ENCODE peak calls at places on chromosomes 13 and 19, in seven cellular contexts. O, H, B, J, Z, Y and I are unnamed samples.

GRCh38 chr19:33391631-33392249 is 18.2 kb downstream of the CEBPG start:
- DNase-seq in Z (peak; percentile 44), J (no peak), Y (peak; percentile 41), O (no peak), B (no peak), H (no peak), I (no peak)

GRCh38 chr13:25085125-25085742 is 10.7 kb upstream of the PABPC3 start:
- DNase-seq in B (no peak), O (peak; percentile 8), J (no peak), Z (no peak), Y (no peak), H (no peak), I (peak; percentile 43)

GRCh38 chr13:77891486-77891885 is 27.1 kb downstream of the EDNRB start:
- DNase-seq in Y (no peak), H (no peak), O (no peak), Z (no peak), J (no peak), B (no peak), I (no peak)

GRCh38 chr13:84479656-84480055 is 597.4 kb upstream of the SLITRK1 start:
- DNase-seq in Z (no peak), O (no peak), Y (no peak), B (no peak), J (no peak), H (no peak), I (peak; percentile 91)

GRCh38 chr13:106393776-106394175 is 141.7 kb downstream of the EFNB2 start:
- DNase-seq in J (no peak), B (no peak), Y (no peak), O (no peak), H (no peak), Z (no peak), I (peak; percentile 99)

GRCh38 chr13:26584713-26585112 is 27.2 kb downstream of the WASF3 start:
- DNase-seq in B (no peak), Y (no peak), J (no peak), O (no peak), Z (no peak), H (no peak), I (no peak)

GRCh38 chr19:14003279-14004051 is 2.7 kb downstream of the RFX1 start:
- DNase-seq in H (no peak), J (no peak), O (no peak), Z (no peak), B (no peak), Y (no peak), I (peak; percentile 29)

GRCh38 chr13:36551445-36551844 is 119.2 kb downstream of the CCNA1 start:
- DNase-seq in Z (no peak), H (no peak), Y (no peak), B (no peak), J (no peak), O (no peak), I (no peak)

GRCh38 chr13:50012396-50013169 is 2.7 kb upstream of the KCNRG start:
- DNase-seq in O (no peak), Y (no peak), J (no peak), H (no peak), Z (no peak), B (no peak), I (no peak)

GRCh38 chr13:113073942-113074341 is 31.6 kb upstream of the F7 start:
- DNase-seq in J (no peak), Y (no peak), H (no peak), B (no peak), Z (no peak), O (no peak), I (no peak)

GRCh38 chr13:52345631-52346251 is 60.2 kb downstream of the THSD1 start:
- DNase-seq in Z (no peak), Y (no peak), O (no peak), H (no peak), J (no peak), B (no peak), I (no peak)

GRCh38 chr13:97318532-97318931 is 96.4 kb downstream of the MBNL2 start:
- DNase-seq in O (no peak), Z (no peak), J (no peak), H (no peak), Y (no peak), B (no peak), I (no peak)

GRCh38 chr13:90455861-90456260 is 891.6 kb upstream of the MIR17HG start:
- DNase-seq in Y (no peak), B (no peak), H (no peak), O (no peak), J (no peak), Z (no peak), I (no peak)

GRCh38 chr13:22801402-22802003 is 379.3 kb upstream of the SGCG start:
- DNase-seq in Y (no peak), B (no peak), Z (no peak), J (no peak), O (no peak), H (no peak), I (peak; percentile 36)
- TF ChIP-seq CTCF in Y (peak; percentile 35), B (no peak), Z (peak; percentile 17), J (peak; percentile 22), O (no peak), H (peak; percentile 23), I (peak; percentile 26)

DNA sequence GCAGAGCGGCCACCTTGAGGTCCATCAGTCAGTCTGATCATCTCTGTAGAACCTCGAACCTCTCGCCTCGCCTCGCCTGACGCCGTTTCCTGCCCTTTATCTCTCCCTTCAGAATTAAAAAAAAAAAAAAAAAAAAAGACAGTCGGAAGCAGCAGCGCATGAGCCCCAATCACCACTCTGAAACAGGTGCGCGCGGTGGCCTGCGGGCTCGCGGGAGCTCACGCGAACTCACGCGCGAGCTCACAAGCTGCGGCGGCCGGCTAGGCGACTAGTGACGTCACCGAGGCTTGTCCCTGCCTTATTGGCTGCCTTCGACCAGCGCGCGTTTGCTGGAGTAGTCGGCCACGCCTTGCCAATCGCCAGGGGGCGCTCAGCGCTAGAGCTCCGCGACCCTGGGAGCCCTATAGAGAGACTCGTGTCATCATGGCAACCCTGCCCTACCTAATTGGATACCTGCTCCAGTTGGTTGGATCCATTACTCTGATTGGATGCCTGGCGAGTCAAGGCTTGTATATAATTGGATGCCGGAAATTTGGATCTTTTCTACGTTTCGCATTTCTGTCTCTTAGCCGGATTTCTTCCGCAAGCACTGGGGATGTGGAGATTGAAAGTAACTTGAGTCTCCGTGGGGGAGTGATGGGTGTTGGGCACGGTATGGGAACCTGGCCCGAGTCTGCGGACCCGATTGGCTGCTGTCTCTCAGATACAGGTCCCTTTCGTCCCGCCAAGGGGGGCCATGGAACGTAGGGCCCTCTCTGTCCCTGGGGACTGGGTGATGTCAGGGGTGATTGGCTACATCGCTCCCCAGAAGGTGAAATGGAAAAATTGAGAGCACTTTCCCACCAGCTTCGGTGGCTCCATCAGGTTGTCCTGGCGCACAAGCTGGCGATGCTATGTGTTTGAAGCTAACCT is 31.6 kb downstream of the SYT3 start:
- DNase-seq in J (peak; percentile 74), Z (peak; percentile 71), B (peak; percentile 28), Y (peak; percentile 77), H (no peak), O (no peak), I (peak; percentile 0)
- H3K27me3 ChIP-seq in J (peaks cover 49% of the 10 kb centered on the region), Z (no peaks in the 10 kb centered on the region), B (no peaks in the 10 kb centered on the region), Y (no peaks in the 10 kb centered on the region), H (no peaks in the 10 kb centered on the region), O (no peaks in the 10 kb centered on the region), I (no peaks in the 10 kb centered on the region)

GRCh38 chr19:50667177-50667758 is 18.0 kb downstream of the C19orf81 start:
- DNase-seq in O (no peak), Z (no peak), H (no peak), J (no peak), Y (no peak), B (no peak), I (no peak)

GRCh38 chr19:50668416-50669318 is 19.4 kb downstream of the C19orf81 start:
- DNase-seq in H (no peak), B (no peak), O (no peak), Y (no peak), J (no peak), Z (no peak), I (no peak)

GRCh38 chr19:50670102-50670380 is 20.8 kb downstream of the C19orf81 start:
- DNase-seq in J (no peak), Y (no peak), B (no peak), O (no peak), H (no peak), Z (no peak), I (no peak)

GRCh38 chr19:50667759-50668231 is 18.6 kb downstream of the C19orf81 start:
- DNase-seq in J (no peak), B (no peak), O (no peak), Y (no peak), H (no peak), Z (no peak), I (no peak)

GRCh38 chr19:50669319-50670101 is 20.3 kb downstream of the C19orf81 start:
- DNase-seq in J (no peak), O (peak; percentile 48), Z (peak; percentile 57), H (no peak), Y (no peak), B (peak; percentile 16), I (no peak)
- TF ChIP-seq CTCF in J (peak; percentile 59), O (peak; percentile 88), Z (peak; percentile 55), H (peak; percentile 53), Y (peak; percentile 65), B (peak; percentile 68), I (peak; percentile 72)

GRCh38 chr19:50497030-50497420 is 14.0 kb downstream of the JOSD2 start:
- DNase-seq in Z (no peak), H (no peak), Y (no peak), O (no peak), B (no peak), J (no peak), I (no peak)
- H3K27me3 ChIP-seq in Z (no peaks in the 10 kb centered on the region), H (no peaks in the 10 kb centered on the region), Y (peaks cover 2% of the 10 kb centered on the region), O (peaks cover 5% of the 10 kb centered on the region), B (no peaks in the 10 kb centered on the region), J (no peaks in the 10 kb centered on the region), I (no peaks in the 10 kb centered on the region)

GRCh38 chr19:3401004-3401768 is 34.8 kb downstream of the NFIC start:
- DNase-seq in Z (no peak), J (no peak), H (no peak), Y (no peak), B (no peak), O (no peak), I (no peak)
- TF ChIP-seq CTCF in Z (no peak), J (no peak), H (no peak), Y (no peak), B (no peak), O (no peak), I (no peak)

DNA sequence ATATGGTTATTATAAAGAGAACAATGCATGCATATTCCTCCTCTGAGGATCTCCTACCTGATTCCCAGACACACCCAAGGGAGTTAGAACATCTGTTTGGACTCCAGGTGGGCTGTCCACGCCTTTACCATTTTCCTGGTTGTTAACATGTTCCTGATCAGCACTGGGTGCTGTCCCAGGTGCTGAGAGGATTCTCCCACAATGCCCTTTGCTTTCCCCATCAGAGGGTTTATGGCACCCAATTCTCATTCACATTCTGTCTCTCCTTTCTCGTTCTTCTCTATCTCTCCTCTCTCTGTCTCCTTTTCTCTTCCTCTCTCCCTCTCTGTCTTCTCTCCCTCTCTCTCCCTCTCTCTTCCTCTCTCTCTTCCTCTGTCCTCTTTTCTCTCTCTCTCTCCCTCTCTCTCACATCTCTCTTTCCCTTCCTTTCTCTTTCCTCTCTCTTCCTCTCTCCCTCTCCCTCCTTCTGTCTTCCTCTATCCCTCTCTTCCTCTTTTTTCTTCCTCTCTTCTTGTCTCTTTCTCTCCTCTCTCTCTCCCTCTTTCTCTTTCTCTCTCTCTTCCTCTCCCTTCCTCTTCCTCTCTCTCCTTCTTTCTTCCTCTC is 3.3 kb upstream of the RDH13 start:
- DNase-seq in J (no peak), B (no peak), O (no peak), Y (no peak), H (no peak), Z (no peak), I (peak; percentile 22)
- H3K27me3 ChIP-seq in J (peaks cover 56% of the 10 kb centered on the region), B (peaks cover 21% of the 10 kb centered on the region), O (no peaks in the 10 kb centered on the region), Y (peaks cover 14% of the 10 kb centered on the region), H (no peaks in the 10 kb centered on the region), Z (no peaks in the 10 kb centered on the region), I (peaks cover 2% of the 10 kb centered on the region)